ENCODE peak calls at places on chromosomes 12 and 14, in four cellular contexts. D, J, I and Z are unnamed samples. For H3K36me3, the result is how much of the 10 kb centered on the place peaks cover.

GRCh38 chr12:104454997-104455396 is 1.8 kb upstream of the CHST11 start:
- DNase-seq in D (peak), J (peak), I (peak), Z (no peak)

GRCh38 chr14:75096959-75097358 is 27.5 kb downstream of the ZC2HC1C start:
- DNase-seq in D (no peak), J (no peak), I (no peak), Z (no peak)

GRCh38 chr12:3491938-3492867 is 1.2 kb downstream of the PRMT8 start:
- DNase-seq in D (peak), J (no peak), I (peak), Z (peak)

GRCh38 chr12:85531345-85531744 is 251.3 kb downstream of the ALX1 start:
- DNase-seq in D (no peak), J (no peak), I (no peak), Z (no peak)

GRCh38 chr12:99711246-99711645 is 63.7 kb downstream of the GARIN6 start:
- DNase-seq in D (no peak), J (no peak), I (no peak), Z (no peak)

GRCh38 chr12:27896419-27896990 is 76.0 kb downstream of the PTHLH start:
- DNase-seq in D (no peak), J (no peak), I (no peak), Z (no peak)

GRCh38 chr14:77128414-77128891 is 13.1 kb downstream of the ZDHHC22 start:
- DNase-seq in D (no peak), J (peak), I (no peak), Z (no peak)

GRCh38 chr12:8687846-8688601 is 9.8 kb upstream of the RIMKLB start:
- DNase-seq in D (peak), J (peak), I (peak), Z (peak)

GRCh38 chr14:98947911-98948595 is 323.9 kb downstream of the BCL11B start:
- DNase-seq in D (no peak), J (no peak), I (no peak), Z (no peak)

GRCh38 chr12:109605599-109606228 is 32.1 kb downstream of the MVK start:
- DNase-seq in D (no peak), J (no peak), I (no peak), Z (no peak)

GRCh38 chr14:24274101-24274543 is 2.7 kb upstream of the RABGGTA start:
- DNase-seq in D (no peak), J (no peak), I (no peak), Z (no peak)

GRCh38 chr14:37399517-37399916 is 195.5 kb downstream of the FOXA1 start:
- DNase-seq in D (no peak), J (no peak), I (no peak), Z (no peak)

GRCh38 chr14:74611672-74612345 is at the start of gene LTBP2:
- DNase-seq in D (peak), J (no peak), I (no peak), Z (peak)

GRCh38 chr12:561908-562593 is 101.2 kb downstream of the NINJ2 start:
- DNase-seq in D (no peak), J (no peak), I (no peak), Z (no peak)

GRCh38 chr14:94392510-94392935 is 4.1 kb upstream of the SERPINA1 start:
- DNase-seq in D (peak), J (no peak), I (peak), Z (peak)

GRCh38 chr12:122185494-122186082 is 2.7 kb downstream of the LRRC43 start:
- DNase-seq in D (no peak), J (no peak), I (no peak), Z (no peak)

GRCh38 chr14:88380405-88380804 is 5.1 kb upstream of the SPATA7 start:
- DNase-seq in D (peak), J (no peak), I (peak), Z (peak)

GRCh38 chr12:131219173-131220006 is 265.7 kb downstream of the ADGRD1 start:
- DNase-seq in D (no peak), J (no peak), I (no peak), Z (no peak)

GRCh38 chr14:21092147-21093011 is 6.1 kb downstream of the ZNF219 start:
- DNase-seq in D (peak), J (peak), I (peak), Z (peak)
- TF ChIP-seq EZH2 in D (no peak), J (no peak), I (no peak), Z (no peak)

GRCh38 chr14:101048766-101049165 is 145.2 kb upstream of the RTL1 start:
- DNase-seq in D (no peak), J (no peak), I (no peak), Z (no peak)

GRCh38 chr14:101046071-101046470 is 142.5 kb upstream of the RTL1 start:
- DNase-seq in D (no peak), J (no peak), I (no peak), Z (no peak)

GRCh38 chr14:101049511-101049910 is 146.0 kb upstream of the RTL1 start:
- DNase-seq in D (no peak), J (no peak), I (no peak), Z (no peak)

GRCh38 chr14:101045511-101045910 is 142.0 kb upstream of the RTL1 start:
- DNase-seq in D (no peak), J (no peak), I (no peak), Z (no peak)

DNA sequence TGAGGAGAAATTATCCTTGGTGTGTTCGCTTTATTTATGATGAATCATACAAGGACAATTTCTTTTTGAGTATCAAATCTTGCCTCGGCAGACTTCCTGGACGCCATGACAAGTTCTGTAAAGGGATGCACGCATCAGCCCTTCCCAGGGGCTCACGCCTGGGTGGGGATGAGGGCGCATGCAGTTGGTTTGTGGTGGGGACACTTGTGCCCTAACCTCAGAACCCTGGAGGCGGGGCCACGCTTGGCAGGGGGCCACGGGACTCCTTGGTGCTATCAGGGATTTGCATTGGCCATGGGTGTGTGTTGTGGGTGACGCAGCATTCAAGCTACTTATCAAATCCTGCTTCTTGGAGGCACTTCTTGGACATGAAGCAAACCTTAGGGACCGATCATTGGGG is 143.8 kb upstream of the RTL1 start:
- DNase-seq in D (no peak), J (no peak), I (no peak), Z (no peak)
- H3K36me3 ChIP-seq in D (under half), J (under half), I (under half), Z (under half)

GRCh38 chr14:64439141-64439540 is 26.2 kb upstream of the AKAP5 start:
- DNase-seq in D (no peak), J (no peak), I (no peak), Z (no peak)

GRCh38 chr14:64438181-64438839 is 27.0 kb upstream of the AKAP5 start:
- DNase-seq in D (peak), J (peak), I (peak), Z (peak)

GRCh38 chr14:64444140-64444539 is 21.2 kb upstream of the AKAP5 start:
- DNase-seq in D (no peak), J (no peak), I (no peak), Z (no peak)

GRCh38 chr14:64442300-64442988 is 22.9 kb upstream of the AKAP5 start:
- DNase-seq in D (no peak), J (no peak), I (no peak), Z (peak)

GRCh38 chr14:64440494-64440893 is 24.8 kb upstream of the AKAP5 start:
- DNase-seq in D (peak), J (no peak), I (peak), Z (no peak)
- H2AFZ ChIP-seq in D (no peak), J (no peak), I (no peak), Z (no peak)

GRCh38 chr14:21099596-21099985 is 1.1 kb upstream of the ZNF219 start:
- DNase-seq in D (no peak), J (no peak), I (no peak), Z (no peak)

GRCh38 chr14:21097616-21098133 is 780 bp downstream of the ZNF219 start:
- DNase-seq in D (no peak), J (no peak), I (no peak), Z (peak)

GRCh38 chr14:21098134-21098891 is at the start of gene ZNF219:
- DNase-seq in D (peak), J (no peak), I (peak), Z (peak)

GRCh38 chr14:21100931-21101330 is at the start of gene TMEM253:
- DNase-seq in D (no peak), J (no peak), I (no peak), Z (no peak)

GRCh38 chr14:21098892-21099595 is 589 bp upstream of the ZNF219 start:
- DNase-seq in D (no peak), J (no peak), I (no peak), Z (no peak)
- TF ChIP-seq EZH2 in D (no peak), J (no peak), I (peak), Z (no peak)